ENCODE peak calls at places on chromosomes 4 and X, in six cellular contexts. P is suprapubic skin, J is A549, Q is tibial nerve, W is esophagus squamous epithelium, O is ovary. U is an unnamed sample.

GRCh38 chrX:44975666-44976263 is 102.8 kb downstream of the KDM6A start:
- DNase-seq in P (no peak), J (peak), Q (no peak), W (no peak), O (no peak), U (no peak)

GRCh38 chrX:119004920-119005524 is 30.6 kb downstream of the LONRF3 start:
- DNase-seq in P (no peak), J (peak), Q (peak), W (no peak), O (peak), U (no peak)

GRCh38 chrX:79592259-79592658 is 225.1 kb upstream of the ITM2A start:
- DNase-seq in P (no peak), J (no peak), Q (no peak), W (no peak), O (no peak), U (no peak)

GRCh38 chr4:15654556-15655222 is 468 bp downstream of the FBXL5 start:
- DNase-seq in P (peak), J (peak), Q (peak), W (no peak), O (peak), U (no peak)

GRCh38 chr4:1746919-1747602 is 25.7 kb downstream of the TACC3 start:
- DNase-seq in P (no peak), J (no peak), Q (no peak), W (no peak), O (no peak), U (no peak)

GRCh38 chr4:80240976-80241375 is 25.5 kb upstream of the FGF5 start:
- DNase-seq in P (no peak), J (no peak), Q (no peak), W (no peak), O (no peak), U (no peak)

GRCh38 chr4:1644906-1645657 is 39.0 kb downstream of the FAM53A start:
- DNase-seq in P (no peak), J (no peak), Q (no peak), W (no peak), O (no peak), U (no peak)

GRCh38 chrX:49166914-49167739 is 4.6 kb downstream of the MAGIX start:
- DNase-seq in P (peak), J (no peak), Q (peak), W (no peak), O (peak), U (no peak)

GRCh38 chr4:41204400-41204978 is 9.9 kb downstream of the APBB2 start:
- DNase-seq in P (no peak), J (peak), Q (no peak), W (no peak), O (peak), U (no peak)

GRCh38 chrX:2461711-2462016 is 39.1 kb downstream of the DHRSX start:
- DNase-seq in P (no peak), J (no peak), Q (no peak), W (no peak), O (no peak), U (no peak)

GRCh38 chr4:48275247-48275646 is 5.6 kb upstream of the TEC start:
- DNase-seq in P (no peak), J (peak), Q (no peak), W (no peak), O (no peak), U (no peak)

GRCh38 chr4:112523764-112524505 is 8.0 kb upstream of the NEUROG2 start:
- DNase-seq in P (no peak), J (peak), Q (no peak), W (no peak), O (peak), U (no peak)

GRCh38 chr4:13783800-13784411 is 156.4 kb upstream of the BOD1L1 start:
- DNase-seq in P (no peak), J (no peak), Q (no peak), W (no peak), O (no peak), U (no peak)

GRCh38 chr4:15043226-15043625 is 40.9 kb downstream of the CPEB2 start:
- DNase-seq in P (no peak), J (peak), Q (no peak), W (no peak), O (no peak), U (no peak)

GRCh38 chrX:137263374-137263773 is 229.6 kb upstream of the GPR101 start:
- DNase-seq in P (no peak), J (no peak), Q (no peak), W (no peak), O (no peak), U (no peak)

GRCh38 chrX:110992611-110993010 is 103.4 kb upstream of the PAK3 start:
- DNase-seq in P (no peak), J (peak), Q (no peak), W (no peak), O (no peak), U (no peak)

GRCh38 chr4:115944146-115944905 is 830.9 kb upstream of the NDST4 start:
- DNase-seq in P (no peak), J (no peak), Q (no peak), W (no peak), O (no peak), U (no peak)

GRCh38 chr4:24793219-24794005 is 2.0 kb upstream of the SOD3 start:
- DNase-seq in P (no peak), J (peak), Q (no peak), W (no peak), O (no peak), U (no peak)

GRCh38 chr4:10225096-10225495 is 108.5 kb upstream of the WDR1 start:
- DNase-seq in P (no peak), J (no peak), Q (no peak), W (no peak), O (no peak), U (no peak)

GRCh38 chrX:77014655-77015377 is 432.4 kb upstream of the FGF16 start:
- DNase-seq in P (no peak), J (peak), Q (no peak), W (no peak), O (no peak), U (no peak)

GRCh38 chr4:94791701-94792100 is 33.9 kb downstream of the BMPR1B start:
- DNase-seq in P (no peak), J (no peak), Q (no peak), W (no peak), O (no peak), U (no peak)

GRCh38 chr4:113683143-113683542 is 78.4 kb downstream of the CAMK2D start:
- DNase-seq in P (no peak), J (no peak), Q (no peak), W (no peak), O (no peak), U (no peak)

GRCh38 chr4:185966997-185967775 is 101.8 kb upstream of the TLR3 start:
- DNase-seq in P (no peak), J (no peak), Q (no peak), W (no peak), O (no peak), U (no peak)

GRCh38 chrX:151977009-151977408 is 2.5 kb upstream of the GABRE start:
- DNase-seq in P (no peak), J (no peak), Q (no peak), W (no peak), O (no peak), U (no peak)

GRCh38 chr4:147741190-147741788 is 9.4 kb downstream of the ARHGAP10 start:
- DNase-seq in P (no peak), J (no peak), Q (no peak), W (no peak), O (no peak), U (no peak)

GRCh38 chr4:102168580-102168979 is 176.7 kb downstream of the SLC39A8 start:
- DNase-seq in P (no peak), J (no peak), Q (no peak), W (no peak), O (no peak), U (no peak)

GRCh38 chrX:102978594-102978993 is 41.5 kb downstream of the RAB40AL start:
- DNase-seq in P (no peak), J (no peak), Q (no peak), W (no peak), O (no peak), U (no peak)

GRCh38 chr4:10173039-10173753 is 56.6 kb upstream of the WDR1 start:
- DNase-seq in P (no peak), J (no peak), Q (no peak), W (no peak), O (no peak), U (peak)

GRCh38 chr4:117001077-117001476 is 84.3 kb downstream of the TRAM1L1 start:
- DNase-seq in P (no peak), J (no peak), Q (no peak), W (no peak), O (no peak), U (no peak)

GRCh38 chrX:24799565-24799964 is 105.8 kb downstream of the POLA1 start:
- DNase-seq in P (no peak), J (no peak), Q (no peak), W (no peak), O (no peak), U (no peak)

GRCh38 chrX:65195621-65196020 is 219.4 kb upstream of the ZC4H2 start:
- DNase-seq in P (no peak), J (no peak), Q (no peak), W (no peak), O (no peak), U (no peak)

GRCh38 chr4:161929966-161930365 is 233.8 kb downstream of the FSTL5 start:
- DNase-seq in P (no peak), J (no peak), Q (no peak), W (no peak), O (no peak), U (no peak)

GRCh38 chrX:64850371-64851082 is 125.7 kb downstream of the ZC4H2 start:
- DNase-seq in P (no peak), J (no peak), Q (no peak), W (no peak), O (no peak), U (no peak)

DNA sequence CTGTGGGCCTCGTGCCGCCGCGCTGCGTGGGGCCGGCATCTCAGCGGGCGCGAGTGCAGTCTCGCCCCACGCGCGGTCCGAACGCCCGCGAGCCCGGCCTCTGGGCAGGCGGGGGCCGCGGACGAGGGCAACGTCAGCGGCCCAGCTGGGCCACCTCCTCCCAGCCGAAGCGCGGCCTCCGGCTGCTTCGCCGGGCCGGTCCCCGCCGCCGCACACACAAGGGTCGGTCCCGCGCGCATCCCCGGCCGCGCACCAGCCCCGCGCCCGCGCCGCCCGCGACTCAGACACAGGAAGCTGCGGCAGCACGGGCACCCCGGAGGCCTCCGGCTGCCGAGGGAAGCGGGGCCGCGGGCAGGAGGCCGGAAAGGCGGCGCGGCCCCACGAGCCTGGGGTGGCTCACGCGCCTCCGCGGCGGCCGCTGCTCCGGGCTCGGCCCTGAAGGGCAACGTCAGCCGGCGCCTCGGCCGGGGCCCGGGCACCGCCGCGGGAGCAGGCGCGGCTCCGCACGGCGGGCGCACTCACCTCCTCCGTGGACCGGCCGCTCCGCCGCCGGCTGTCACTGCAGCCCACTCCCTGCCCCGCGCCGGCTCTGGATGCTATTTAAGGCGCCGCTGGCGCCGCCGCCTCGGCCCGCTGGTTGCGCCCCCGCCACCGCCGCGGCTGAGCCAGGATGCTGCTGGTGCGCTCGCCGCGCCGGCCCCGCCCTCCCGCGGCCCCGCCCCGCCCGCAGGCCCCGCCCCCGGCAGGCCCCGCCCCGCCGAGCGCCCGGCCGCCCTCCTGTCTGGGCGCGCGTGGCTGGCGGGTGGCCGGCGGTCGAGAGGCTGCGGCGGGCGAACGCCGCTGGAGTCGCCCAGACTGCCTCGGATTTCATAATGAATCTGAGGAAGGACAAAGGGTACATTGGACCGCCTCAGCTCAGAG is at the start of gene ACSL1:
- DNase-seq in P (peak), J (peak), Q (peak), W (peak), O (peak), U (no peak)
- TF ChIP-seq POLR2A in P (no peak), J (peak), Q (peak), W (peak), O (no peak), U (peak)

GRCh38 chr4:184479516-184479950 is 5.2 kb upstream of the IRF2 start:
- DNase-seq in P (no peak), J (no peak), Q (no peak), W (no peak), O (no peak), U (no peak)
- H3K27ac ChIP-seq in P (no peak), J (no peak), Q (no peak), W (peak), O (no peak), U (no peak)

DNA sequence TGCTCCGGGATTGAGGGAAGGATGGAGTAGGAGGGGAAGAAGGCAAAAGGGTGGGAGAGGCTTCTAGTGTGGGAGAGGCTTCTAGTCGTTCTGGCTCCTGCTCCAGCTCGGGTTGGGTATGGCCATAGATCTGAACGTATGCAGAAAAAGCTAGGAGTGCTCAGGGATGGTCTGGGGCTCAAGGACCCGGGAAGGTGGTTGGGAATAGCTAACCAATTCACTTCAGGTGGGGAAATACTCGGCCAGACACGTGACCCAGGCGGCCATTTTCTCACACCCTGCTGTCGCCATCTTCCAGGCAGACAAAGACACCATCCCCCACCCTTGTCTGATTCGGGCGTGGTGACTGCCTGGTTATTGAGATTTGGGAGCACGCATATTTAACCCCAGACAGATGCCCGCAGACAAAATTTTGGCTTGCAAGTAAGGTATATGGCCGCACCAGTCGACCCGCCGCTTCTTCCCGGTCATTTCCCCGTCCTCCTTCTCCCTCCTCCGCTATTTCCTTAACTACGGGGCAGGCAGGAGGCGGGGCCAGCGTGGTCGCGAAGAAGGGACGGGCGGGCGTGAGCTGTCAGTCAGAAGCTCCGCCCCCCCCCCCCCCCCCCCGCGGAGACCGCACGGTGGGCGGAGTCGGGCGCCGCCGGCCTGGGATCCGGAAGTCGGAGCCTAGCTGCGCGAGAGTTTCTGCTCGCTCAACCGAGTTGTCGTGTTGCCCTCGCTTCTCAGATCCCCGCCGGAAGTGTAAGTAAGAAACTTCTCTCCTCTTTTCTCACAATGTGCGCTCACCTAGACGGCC is at the start of gene GNL3L:
- DNase-seq in P (peak), J (peak), Q (peak), W (peak), O (peak), U (peak)
- TF ChIP-seq POLR2A in P (no peak), J (peak), Q (peak), W (peak), O (peak), U (no peak)

DNA sequence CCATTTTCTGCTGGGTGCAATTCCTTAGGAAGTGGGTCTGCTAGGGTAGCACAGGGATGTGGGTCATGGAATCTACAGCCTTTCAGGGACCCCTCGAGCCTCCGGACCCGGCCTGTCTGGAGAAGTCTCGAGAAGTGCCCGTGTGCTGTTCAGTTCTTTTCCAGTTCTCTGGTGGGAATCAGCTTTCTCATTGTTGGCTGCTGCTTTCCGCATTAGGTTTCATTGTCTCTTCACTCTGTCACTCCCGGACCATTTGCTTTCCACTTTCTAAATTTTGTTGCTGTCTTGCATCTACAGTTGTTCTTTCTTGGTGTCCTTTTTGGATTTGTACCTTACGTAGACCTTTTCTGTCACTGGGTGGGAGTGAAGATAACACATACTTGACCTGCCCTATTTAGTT is 6.1 kb downstream of the RAB9A start:
- DNase-seq in P (no peak), J (no peak), Q (no peak), W (no peak), O (no peak), U (no peak)
- H3K27ac ChIP-seq in P (no peak), J (no peak), Q (no peak), W (no peak), O (no peak), U (no peak)

U was measured in esophagus muscularis mucosa.